ENCODE peak calls at places on chromosome 20, in nine cellular contexts. One of them, this sample, is unnamed.

GRCh38 chr20:20829694-20830093 is 117.2 kb upstream of the RALGAPA2 start:
- DNase-seq in NCI-H510A treated with DMSO at 0.1 percent for 48 hours: no peak
- DNase-seq in ELR: no peak
- DNase-seq in kidney glomerular epithelial cell: no peak
- DNase-seq in HCT116: no peak
- DNase-seq in activated T-helper 1 cell treated with anti-CD3 and anti-CD28 coated beads, Interleukin-2, amount 50 U/mL, for 16 hours: no peak
- DNase-seq in MM.1S: no peak
- DNase-seq in Daoy: no peak
- DNase-seq in stimulated activated naive CD8-positive, alpha-beta T cell treated with anti-CD3 and anti-CD28 coated beads, Interleukin-15, amount 100 ng/mL, for 72 hours: no peak
- DNase-seq in this sample: no peak

GRCh38 chr20:14418441-14418840 is 81.0 kb upstream of the FLRT3 start:
- DNase-seq in kidney glomerular epithelial cell: no peak
- DNase-seq in NCI-H510A treated with DMSO at 0.1 percent for 48 hours: no peak
- DNase-seq in activated T-helper 1 cell treated with anti-CD3 and anti-CD28 coated beads, Interleukin-2, amount 50 U/mL, for 16 hours: no peak
- DNase-seq in Daoy: no peak
- DNase-seq in MM.1S: no peak
- DNase-seq in ELR: no peak
- DNase-seq in HCT116: no peak
- DNase-seq in stimulated activated naive CD8-positive, alpha-beta T cell treated with anti-CD3 and anti-CD28 coated beads, Interleukin-15, amount 100 ng/mL, for 72 hours: no peak
- DNase-seq in this sample: no peak

GRCh38 chr20:10115021-10115420 is 80.2 kb downstream of the ANKEF1 start:
- DNase-seq in stimulated activated naive CD8-positive, alpha-beta T cell treated with anti-CD3 and anti-CD28 coated beads, Interleukin-15, amount 100 ng/mL, for 72 hours: no peak
- DNase-seq in MM.1S: no peak
- DNase-seq in NCI-H510A treated with DMSO at 0.1 percent for 48 hours: no peak
- DNase-seq in HCT116: no peak
- DNase-seq in kidney glomerular epithelial cell: peak
- DNase-seq in Daoy: peak
- DNase-seq in activated T-helper 1 cell treated with anti-CD3 and anti-CD28 coated beads, Interleukin-2, amount 50 U/mL, for 16 hours: no peak
- DNase-seq in ELR: peak
- DNase-seq in this sample: no peak

GRCh38 chr20:41370176-41370575 is 3.6 kb upstream of the EMILIN3 start:
- DNase-seq in MM.1S: no peak
- DNase-seq in stimulated activated naive CD8-positive, alpha-beta T cell treated with anti-CD3 and anti-CD28 coated beads, Interleukin-15, amount 100 ng/mL, for 72 hours: no peak
- DNase-seq in HCT116: no peak
- DNase-seq in NCI-H510A treated with DMSO at 0.1 percent for 48 hours: no peak
- DNase-seq in kidney glomerular epithelial cell: no peak
- DNase-seq in ELR: no peak
- DNase-seq in Daoy: no peak
- DNase-seq in activated T-helper 1 cell treated with anti-CD3 and anti-CD28 coated beads, Interleukin-2, amount 50 U/mL, for 16 hours: no peak
- DNase-seq in this sample: no peak

GRCh38 chr20:45949542-45950329 is 15.3 kb downstream of the PCIF1 start:
- DNase-seq in Daoy: no peak
- DNase-seq in NCI-H510A treated with DMSO at 0.1 percent for 48 hours: no peak
- DNase-seq in HCT116: no peak
- DNase-seq in stimulated activated naive CD8-positive, alpha-beta T cell treated with anti-CD3 and anti-CD28 coated beads, Interleukin-15, amount 100 ng/mL, for 72 hours: no peak
- DNase-seq in MM.1S: no peak
- DNase-seq in kidney glomerular epithelial cell: no peak
- DNase-seq in activated T-helper 1 cell treated with anti-CD3 and anti-CD28 coated beads, Interleukin-2, amount 50 U/mL, for 16 hours: no peak
- DNase-seq in ELR: no peak
- DNase-seq in this sample: peak

GRCh38 chr20:11791316-11792228 is 126.1 kb upstream of the BTBD3 start:
- DNase-seq in HCT116: no peak
- DNase-seq in activated T-helper 1 cell treated with anti-CD3 and anti-CD28 coated beads, Interleukin-2, amount 50 U/mL, for 16 hours: no peak
- DNase-seq in kidney glomerular epithelial cell: no peak
- DNase-seq in MM.1S: no peak
- DNase-seq in ELR: peak
- DNase-seq in Daoy: peak
- DNase-seq in stimulated activated naive CD8-positive, alpha-beta T cell treated with anti-CD3 and anti-CD28 coated beads, Interleukin-15, amount 100 ng/mL, for 72 hours: no peak
- DNase-seq in NCI-H510A treated with DMSO at 0.1 percent for 48 hours: no peak
- DNase-seq in this sample: no peak

GRCh38 chr20:24895898-24896658 is 53.0 kb upstream of the CST7 start:
- DNase-seq in NCI-H510A treated with DMSO at 0.1 percent for 48 hours: no peak
- DNase-seq in stimulated activated naive CD8-positive, alpha-beta T cell treated with anti-CD3 and anti-CD28 coated beads, Interleukin-15, amount 100 ng/mL, for 72 hours: no peak
- DNase-seq in HCT116: no peak
- DNase-seq in MM.1S: no peak
- DNase-seq in activated T-helper 1 cell treated with anti-CD3 and anti-CD28 coated beads, Interleukin-2, amount 50 U/mL, for 16 hours: no peak
- DNase-seq in kidney glomerular epithelial cell: no peak
- DNase-seq in Daoy: no peak
- DNase-seq in ELR: no peak
- DNase-seq in this sample: no peak

GRCh38 chr20:62202083-62202395 is 18.0 kb downstream of the HRH3 start:
- DNase-seq in HCT116: no peak
- DNase-seq in MM.1S: no peak
- DNase-seq in stimulated activated naive CD8-positive, alpha-beta T cell treated with anti-CD3 and anti-CD28 coated beads, Interleukin-15, amount 100 ng/mL, for 72 hours: no peak
- DNase-seq in ELR: peak
- DNase-seq in NCI-H510A treated with DMSO at 0.1 percent for 48 hours: no peak
- DNase-seq in kidney glomerular epithelial cell: no peak
- DNase-seq in activated T-helper 1 cell treated with anti-CD3 and anti-CD28 coated beads, Interleukin-2, amount 50 U/mL, for 16 hours: no peak
- DNase-seq in Daoy: peak
- DNase-seq in this sample: no peak

GRCh38 chr20:38685853-38686473 is 38.3 kb upstream of the SLC32A1 start:
- DNase-seq in Daoy: peak
- DNase-seq in stimulated activated naive CD8-positive, alpha-beta T cell treated with anti-CD3 and anti-CD28 coated beads, Interleukin-15, amount 100 ng/mL, for 72 hours: no peak
- DNase-seq in NCI-H510A treated with DMSO at 0.1 percent for 48 hours: no peak
- DNase-seq in HCT116: no peak
- DNase-seq in MM.1S: peak
- DNase-seq in kidney glomerular epithelial cell: peak
- DNase-seq in ELR: peak
- DNase-seq in activated T-helper 1 cell treated with anti-CD3 and anti-CD28 coated beads, Interleukin-2, amount 50 U/mL, for 16 hours: no peak
- DNase-seq in this sample: no peak